ENCODE peak calls at places on chromosomes 2 and 18, in seven cellular contexts. B, C, S, X, T, F and A are unnamed samples.

GRCh38 chr2:187640926-187641510 is 86.8 kb upstream of the TFPI start:
- DNase-seq in B (no peak), C (no peak), S (no peak), X (no peak), T (no peak), F (no peak), A (no peak)

GRCh38 chr2:156537147-156537546 is 101.0 kb downstream of the GPD2 start:
- DNase-seq in B (no peak), C (no peak), S (no peak), X (no peak), T (no peak), F (no peak), A (no peak)

GRCh38 chr2:238024986-238025385 is 35.8 kb upstream of the SCLY start:
- DNase-seq in B (no peak), C (no peak), S (peak; percentile 38), X (no peak), T (no peak), F (no peak), A (no peak)

GRCh38 chr18:6010284-6010683 is 115.0 kb upstream of the TMEM200C start:
- DNase-seq in B (no peak), C (no peak), S (no peak), X (no peak), T (no peak), F (no peak), A (no peak)

GRCh38 chr2:233936089-233936488 is 18.9 kb downstream of the TRPM8 start:
- DNase-seq in B (no peak), C (no peak), S (no peak), X (no peak), T (no peak), F (no peak), A (no peak)

GRCh38 chr2:158505448-158505934 is 48.7 kb downstream of the PKP4 start:
- DNase-seq in B (no peak), C (no peak), S (no peak), X (no peak), T (no peak), F (no peak), A (no peak)

GRCh38 chr2:238141541-238142318 is 3.3 kb downstream of the KLHL30 start:
- DNase-seq in B (no peak), C (peak; percentile 93), S (no peak), X (no peak), T (no peak), F (no peak), A (no peak)

GRCh38 chr2:16031055-16031847 is 90.9 kb downstream of the MYCN start:
- DNase-seq in B (no peak), C (no peak), S (no peak), X (no peak), T (peak; percentile 19), F (no peak), A (no peak)

GRCh38 chr2:158746488-158746887 is 48.6 kb upstream of the DAPL1 start:
- DNase-seq in B (no peak), C (no peak), S (no peak), X (no peak), T (no peak), F (no peak), A (no peak)

GRCh38 chr2:56380861-56381260 is 197.1 kb downstream of the CCDC85A start:
- DNase-seq in B (no peak), C (no peak), S (no peak), X (no peak), T (no peak), F (no peak), A (no peak)

GRCh38 chr2:229675569-229675968 is 38.8 kb downstream of the DNER start:
- DNase-seq in B (no peak), C (no peak), S (no peak), X (no peak), T (no peak), F (no peak), A (no peak)

GRCh38 chr2:99756059-99756458 is 266.2 kb upstream of the REV1 start:
- DNase-seq in B (no peak), C (no peak), S (no peak), X (no peak), T (no peak), F (no peak), A (no peak)

GRCh38 chr2:236572482-236572881 is 2.9 kb downstream of the ACKR3 start:
- DNase-seq in B (peak; percentile 71), C (peak; percentile 82), S (no peak), X (peak; percentile 73), T (no peak), F (no peak), A (no peak)

DNA sequence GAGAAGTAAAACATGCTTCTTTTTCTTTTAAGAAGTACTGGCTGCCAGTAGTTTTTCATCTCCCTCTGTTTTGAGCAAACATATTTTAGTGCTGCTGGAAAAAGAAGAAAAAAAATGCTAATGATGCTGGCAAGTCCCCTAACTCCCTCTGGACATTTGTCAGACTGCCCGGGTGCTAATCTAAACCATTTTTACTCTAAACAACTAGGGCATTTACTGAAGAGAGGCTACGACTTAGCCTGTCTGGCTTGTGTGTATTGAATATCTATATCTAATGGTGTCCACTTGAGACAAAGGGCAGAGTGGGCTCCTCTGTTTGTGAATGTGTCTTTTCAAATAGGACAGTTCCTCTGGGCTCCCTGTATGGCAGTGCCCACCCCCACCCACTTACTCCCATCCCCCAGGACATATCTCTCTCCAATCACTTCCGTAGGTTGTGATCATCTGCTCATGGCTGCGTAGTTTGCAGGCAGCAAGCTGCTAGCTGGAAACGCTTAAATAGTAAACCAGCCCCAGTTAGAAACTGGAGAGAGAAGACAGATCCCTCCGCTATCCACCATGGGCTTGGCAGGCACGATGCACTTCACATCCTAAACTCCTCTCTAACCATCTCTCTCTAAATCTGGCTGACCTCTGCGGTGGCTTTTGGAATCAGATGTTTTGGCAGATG is 58.4 kb downstream of the DOCK10 start:
- DNase-seq in B (no peak), C (no peak), S (no peak), X (no peak), T (no peak), F (no peak), A (no peak)
- H3K27ac ChIP-seq in B (peak overlapping the region; percentile 54), C (peak overlapping the region; percentile 10), S (peak overlapping the region; percentile 88), X (peak overlapping the region; percentile 84), T (no peak overlapping the region), F (peak overlapping the region; percentile 88), A (peak overlapping the region; percentile 34)

DNA sequence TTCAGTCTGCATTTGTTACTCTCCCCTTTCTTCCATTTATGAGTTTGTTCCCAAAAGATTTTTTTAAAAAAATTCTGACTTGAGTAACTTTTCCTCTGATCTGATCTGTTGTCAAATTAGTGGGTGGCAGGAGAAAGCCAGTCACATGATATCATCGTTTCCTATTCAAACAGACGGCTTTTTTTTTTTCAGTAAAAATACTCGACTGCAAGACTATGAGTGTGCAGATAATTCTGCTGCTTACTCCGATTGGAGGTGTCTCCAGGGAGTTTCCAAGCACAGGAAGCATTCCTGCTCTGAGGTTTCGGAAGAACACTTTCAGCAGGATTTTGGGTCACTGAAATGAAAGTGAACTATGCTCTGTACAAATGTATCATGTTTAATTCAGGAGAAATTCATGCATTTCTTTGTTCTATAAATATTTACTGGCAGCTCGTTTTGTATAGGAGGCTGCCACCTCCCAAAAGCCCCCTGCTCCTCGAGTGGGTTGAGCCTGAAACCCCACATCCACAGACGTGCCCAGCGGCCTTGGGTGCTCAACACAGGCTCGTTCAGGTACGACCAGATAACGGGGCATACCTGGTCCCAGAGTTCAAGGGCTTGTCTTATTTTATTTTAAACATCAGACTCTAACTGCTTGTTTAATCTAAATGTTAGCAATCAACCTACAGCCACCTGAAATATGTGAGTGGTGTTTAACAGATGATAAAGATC is 126.9 kb upstream of the ZNF516 start:
- DNase-seq in B (no peak), C (no peak), S (no peak), X (no peak), T (no peak), F (no peak), A (no peak)
- H3K27ac ChIP-seq in B (no peak overlapping the region), C (no peak overlapping the region), S (no peak overlapping the region), X (no peak overlapping the region), T (no peak overlapping the region), F (no peak overlapping the region), A (no peak overlapping the region)

GRCh38 chr2:20169796-20170467 is 55.0 kb downstream of the SDC1 start:
- DNase-seq in B (no peak), C (no peak), S (no peak), X (no peak), T (no peak), F (no peak), A (no peak)

GRCh38 chr2:20168727-20169696 is 55.9 kb downstream of the SDC1 start:
- DNase-seq in B (no peak), C (no peak), S (no peak), X (no peak), T (no peak), F (no peak), A (no peak)

GRCh38 chr2:20171445-20171977 is 53.4 kb downstream of the SDC1 start:
- DNase-seq in B (no peak), C (no peak), S (no peak), X (peak; percentile 21), T (no peak), F (no peak), A (no peak)

GRCh38 chr2:20172273-20173052 is 52.5 kb downstream of the SDC1 start:
- DNase-seq in B (no peak), C (no peak), S (no peak), X (peak; percentile 53), T (no peak), F (no peak), A (no peak)

GRCh38 chr2:20170646-20171250 is 54.2 kb downstream of the SDC1 start:
- DNase-seq in B (no peak), C (no peak), S (no peak), X (peak; percentile 41), T (no peak), F (no peak), A (no peak)
- H3K27ac ChIP-seq in B (no peak overlapping the region), C (no peak overlapping the region), S (no peak overlapping the region), X (no peak overlapping the region), T (no peak overlapping the region), F (no peak overlapping the region), A (no peak overlapping the region)

GRCh38 chr18:76952747-76953146 is 130.4 kb downstream of the ZNF236 start:
- DNase-seq in B (no peak), C (no peak), S (no peak), X (no peak), T (no peak), F (no peak), A (no peak)

GRCh38 chr18:76948345-76948744 is 126.0 kb downstream of the ZNF236 start:
- DNase-seq in B (no peak), C (no peak), S (no peak), X (no peak), T (no peak), F (no peak), A (no peak)

GRCh38 chr18:76953186-76953982 is 131.0 kb downstream of the ZNF236 start:
- DNase-seq in B (peak; percentile 63), C (peak; percentile 75), S (no peak), X (peak; percentile 77), T (no peak), F (peak; percentile 73), A (no peak)

GRCh38 chr18:76955529-76956170 is 133.3 kb downstream of the ZNF236 start:
- DNase-seq in B (no peak), C (no peak), S (no peak), X (no peak), T (no peak), F (no peak), A (no peak)

DNA sequence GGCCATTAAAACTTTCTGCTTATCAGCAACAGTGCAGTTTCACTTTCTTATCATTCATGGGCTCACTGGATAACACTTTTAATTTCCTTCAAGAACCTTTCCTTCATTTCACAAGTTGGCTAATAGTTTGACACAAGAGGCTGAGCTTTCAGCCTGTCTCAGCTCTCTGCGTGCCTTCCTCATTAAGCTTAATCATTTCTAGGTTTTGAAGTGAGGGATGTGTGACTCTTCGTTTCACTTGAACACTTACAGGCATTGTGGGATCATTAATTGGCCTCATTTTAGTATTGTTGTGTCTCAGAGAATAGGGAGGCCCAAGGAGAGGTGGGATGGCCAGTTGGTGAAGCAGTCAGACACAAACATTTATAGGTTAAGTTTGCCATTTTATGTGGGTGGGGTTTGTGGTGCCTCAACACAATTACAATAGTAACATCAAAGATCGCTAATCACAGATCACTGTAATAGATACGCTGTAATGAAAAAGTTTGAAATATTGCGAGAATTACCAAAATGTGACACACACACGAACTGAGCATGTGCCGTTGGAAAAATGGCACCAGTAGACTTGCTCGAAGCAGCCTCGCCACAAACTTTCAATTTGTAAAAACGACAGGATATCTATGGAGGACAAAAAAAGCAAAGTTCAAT is 129.4 kb downstream of the ZNF236 start:
- DNase-seq in B (no peak), C (no peak), S (no peak), X (no peak), T (no peak), F (no peak), A (no peak)
- H3K27ac ChIP-seq in B (no peak overlapping the region), C (no peak overlapping the region), S (no peak overlapping the region), X (no peak overlapping the region), T (no peak overlapping the region), F (no peak overlapping the region), A (no peak overlapping the region)